ENCODE peak calls at places on chromosomes 2 and 18, in six cellular contexts. One of them, this sample, is unnamed.

GRCh38 chr2:10892316-10892715 is 19.4 kb upstream of the KCNF1 start:
- DNase-seq in activated naive CD4-positive, alpha-beta T cell treated with anti-CD3 and anti-CD28 coated beads for 36 hours: no peak
- DNase-seq in GM12865: no peak
- DNase-seq in HCT116: no peak
- DNase-seq in cardiac fibroblast: no peak
- DNase-seq in iPS-NIHi11: no peak
- DNase-seq in this sample: no peak

GRCh38 chr2:148802448-148803220 is 72.4 kb upstream of the KIF5C start:
- DNase-seq in activated naive CD4-positive, alpha-beta T cell treated with anti-CD3 and anti-CD28 coated beads for 36 hours: no peak
- DNase-seq in GM12865: no peak
- DNase-seq in HCT116: no peak
- DNase-seq in cardiac fibroblast: peak; percentile 28
- DNase-seq in iPS-NIHi11: no peak
- DNase-seq in this sample: no peak

GRCh38 chr2:33340265-33340664 is 136.2 kb upstream of the RASGRP3 start:
- DNase-seq in activated naive CD4-positive, alpha-beta T cell treated with anti-CD3 and anti-CD28 coated beads for 36 hours: no peak
- DNase-seq in GM12865: no peak
- DNase-seq in HCT116: no peak
- DNase-seq in cardiac fibroblast: peak; percentile 95
- DNase-seq in iPS-NIHi11: no peak
- DNase-seq in this sample: no peak

GRCh38 chr2:167861574-167862193 is 385.7 kb downstream of the STK39 start:
- DNase-seq in activated naive CD4-positive, alpha-beta T cell treated with anti-CD3 and anti-CD28 coated beads for 36 hours: no peak
- DNase-seq in GM12865: no peak
- DNase-seq in HCT116: no peak
- DNase-seq in cardiac fibroblast: no peak
- DNase-seq in iPS-NIHi11: peak; percentile 31
- DNase-seq in this sample: no peak

GRCh38 chr2:200159366-200159720 is 147.2 kb upstream of the SPATS2L start:
- DNase-seq in activated naive CD4-positive, alpha-beta T cell treated with anti-CD3 and anti-CD28 coated beads for 36 hours: no peak
- DNase-seq in GM12865: no peak
- DNase-seq in HCT116: no peak
- DNase-seq in cardiac fibroblast: no peak
- DNase-seq in iPS-NIHi11: no peak
- DNase-seq in this sample: no peak

GRCh38 chr2:136209540-136210264 is 91.8 kb upstream of the CXCR4 start:
- DNase-seq in activated naive CD4-positive, alpha-beta T cell treated with anti-CD3 and anti-CD28 coated beads for 36 hours: no peak
- DNase-seq in GM12865: no peak
- DNase-seq in HCT116: no peak
- DNase-seq in cardiac fibroblast: no peak
- DNase-seq in iPS-NIHi11: no peak
- DNase-seq in this sample: no peak

GRCh38 chr2:99784946-99785345 is 295.1 kb upstream of the REV1 start:
- DNase-seq in activated naive CD4-positive, alpha-beta T cell treated with anti-CD3 and anti-CD28 coated beads for 36 hours: no peak
- DNase-seq in GM12865: no peak
- DNase-seq in HCT116: no peak
- DNase-seq in cardiac fibroblast: no peak
- DNase-seq in iPS-NIHi11: no peak
- DNase-seq in this sample: no peak

GRCh38 chr2:130808482-130809268 is 28.0 kb upstream of the ARHGEF4 start:
- DNase-seq in activated naive CD4-positive, alpha-beta T cell treated with anti-CD3 and anti-CD28 coated beads for 36 hours: no peak
- DNase-seq in GM12865: no peak
- DNase-seq in HCT116: peak; percentile 46
- DNase-seq in cardiac fibroblast: peak; percentile 24
- DNase-seq in iPS-NIHi11: no peak
- DNase-seq in this sample: no peak

GRCh38 chr2:149924028-149924427 is 336.5 kb upstream of the MMADHC start:
- DNase-seq in activated naive CD4-positive, alpha-beta T cell treated with anti-CD3 and anti-CD28 coated beads for 36 hours: no peak
- DNase-seq in GM12865: no peak
- DNase-seq in HCT116: no peak
- DNase-seq in cardiac fibroblast: peak; percentile 58
- DNase-seq in iPS-NIHi11: no peak
- DNase-seq in this sample: no peak

GRCh38 chr18:80103231-80103630 is 5.8 kb upstream of the ADNP2 start:
- DNase-seq in activated naive CD4-positive, alpha-beta T cell treated with anti-CD3 and anti-CD28 coated beads for 36 hours: no peak
- DNase-seq in GM12865: no peak
- DNase-seq in HCT116: no peak
- DNase-seq in cardiac fibroblast: peak; percentile 29
- DNase-seq in iPS-NIHi11: no peak
- DNase-seq in this sample: no peak

GRCh38 chr2:10774394-10774793 is 38.2 kb downstream of the PDIA6 start:
- DNase-seq in activated naive CD4-positive, alpha-beta T cell treated with anti-CD3 and anti-CD28 coated beads for 36 hours: no peak
- DNase-seq in GM12865: no peak
- DNase-seq in HCT116: no peak
- DNase-seq in cardiac fibroblast: no peak
- DNase-seq in iPS-NIHi11: no peak
- DNase-seq in this sample: no peak

GRCh38 chr2:118443596-118443995 is 355.3 kb downstream of the INSIG2 start:
- DNase-seq in activated naive CD4-positive, alpha-beta T cell treated with anti-CD3 and anti-CD28 coated beads for 36 hours: no peak
- DNase-seq in GM12865: no peak
- DNase-seq in HCT116: no peak
- DNase-seq in cardiac fibroblast: peak; percentile 81
- DNase-seq in iPS-NIHi11: no peak
- DNase-seq in this sample: no peak

GRCh38 chr2:196798980-196799379 is 503 bp downstream of the GTF3C3 start:
- DNase-seq in activated naive CD4-positive, alpha-beta T cell treated with anti-CD3 and anti-CD28 coated beads for 36 hours: no peak
- DNase-seq in GM12865: no peak
- DNase-seq in HCT116: no peak
- DNase-seq in cardiac fibroblast: peak; percentile 23
- DNase-seq in iPS-NIHi11: peak; percentile 11
- DNase-seq in this sample: peak; percentile 52

GRCh38 chr18:23798249-23798648 is 109.0 kb downstream of the LAMA3 start:
- DNase-seq in activated naive CD4-positive, alpha-beta T cell treated with anti-CD3 and anti-CD28 coated beads for 36 hours: no peak
- DNase-seq in GM12865: no peak
- DNase-seq in HCT116: no peak
- DNase-seq in cardiac fibroblast: no peak
- DNase-seq in iPS-NIHi11: no peak
- DNase-seq in this sample: no peak

GRCh38 chr18:55404811-55405654 is 183.0 kb downstream of the TCF4 start:
- DNase-seq in activated naive CD4-positive, alpha-beta T cell treated with anti-CD3 and anti-CD28 coated beads for 36 hours: no peak
- DNase-seq in GM12865: no peak
- DNase-seq in HCT116: no peak
- DNase-seq in cardiac fibroblast: peak; percentile 57
- DNase-seq in iPS-NIHi11: no peak
- DNase-seq in this sample: no peak

GRCh38 chr2:138016703-138017102 is 52.4 kb downstream of the HNMT start:
- DNase-seq in activated naive CD4-positive, alpha-beta T cell treated with anti-CD3 and anti-CD28 coated beads for 36 hours: no peak
- DNase-seq in GM12865: no peak
- DNase-seq in HCT116: no peak
- DNase-seq in cardiac fibroblast: peak; percentile 35
- DNase-seq in iPS-NIHi11: no peak
- DNase-seq in this sample: no peak

GRCh38 chr18:45588831-45589558 is 26.3 kb upstream of the SLC14A2 start:
- DNase-seq in activated naive CD4-positive, alpha-beta T cell treated with anti-CD3 and anti-CD28 coated beads for 36 hours: no peak
- DNase-seq in GM12865: no peak
- DNase-seq in HCT116: no peak
- DNase-seq in cardiac fibroblast: no peak
- DNase-seq in iPS-NIHi11: no peak
- DNase-seq in this sample: no peak

GRCh38 chr2:137847443-137847842 is 116.8 kb upstream of the HNMT start:
- DNase-seq in activated naive CD4-positive, alpha-beta T cell treated with anti-CD3 and anti-CD28 coated beads for 36 hours: no peak
- DNase-seq in GM12865: no peak
- DNase-seq in HCT116: no peak
- DNase-seq in cardiac fibroblast: no peak
- DNase-seq in iPS-NIHi11: no peak
- DNase-seq in this sample: no peak